ENCODE peak calls at places on chromosomes 4 and X, in seven cellular contexts. Q is foreskin keratinocyte, C is stomach, O is cardiac muscle cell, U is tibial artery, K is hepatocyte, T is DND-41. I is an unnamed sample.
A peak's percentile ranks its signal among the peaks of the same experiment; 100 is the strongest.

GRCh38 chr4:168562021-168562691 is 65.3 kb downstream of the PALLD start:
- DNase-seq in O (no peak), T (no peak), Q (peak; percentile 58), K (no peak), C (no peak), U (no peak), I (no peak)

GRCh38 chr4:142331646-142332045 is 514.5 kb downstream of the INPP4B start:
- DNase-seq in Q (no peak), C (no peak), U (no peak), T (no peak), O (no peak), K (no peak), I (no peak)

GRCh38 chr4:188130355-188130754 is 8.9 kb upstream of the TRIML1 start:
- DNase-seq in T (no peak), U (no peak), Q (no peak), C (no peak), K (no peak), O (no peak), I (no peak)

GRCh38 chrX:132948648-132949260 is 9.7 kb downstream of the HS6ST2 start:
- DNase-seq in K (no peak), O (peak; percentile 64), T (no peak), U (no peak), C (no peak), Q (no peak), I (no peak)

GRCh38 chr4:64271601-64272081 is 137.6 kb downstream of the TECRL start:
- DNase-seq in C (no peak), O (peak; percentile 44), U (no peak), T (no peak), Q (no peak), K (no peak), I (no peak)

GRCh38 chr4:143473334-143474126 is 40.0 kb upstream of the SMARCA5 start:
- DNase-seq in O (no peak), K (no peak), U (no peak), T (no peak), C (no peak), Q (no peak), I (no peak)

GRCh38 chrX:140360284-140360683 is 144.6 kb downstream of the SOX3 start:
- DNase-seq in U (no peak), C (no peak), K (no peak), Q (no peak), T (no peak), O (no peak), I (no peak)

GRCh38 chrX:17474892-17475291 is 99.9 kb downstream of the NHS start:
- DNase-seq in U (no peak), C (no peak), T (no peak), Q (peak; percentile 70), K (no peak), O (no peak), I (no peak)

GRCh38 chr4:150149381-150149780 is 71.1 kb downstream of the DCLK2 start:
- DNase-seq in C (no peak), O (no peak), Q (no peak), U (no peak), T (no peak), K (no peak), I (no peak)

GRCh38 chr4:15194520-15194919 is 192.2 kb downstream of the CPEB2 start:
- DNase-seq in C (no peak), Q (no peak), K (no peak), U (no peak), O (no peak), T (no peak), I (no peak)

GRCh38 chr4:85028910-85029309 is 62.4 kb upstream of the WDFY3 start:
- DNase-seq in O (no peak), U (no peak), K (peak; percentile 12), Q (peak; percentile 3), C (no peak), T (no peak), I (no peak)

GRCh38 chr4:17286737-17287460 is 225.0 kb downstream of the QDPR start:
- DNase-seq in C (no peak), Q (no peak), K (no peak), O (no peak), U (no peak), T (no peak), I (no peak)

GRCh38 chr4:109803924-109804571 is 2.2 kb upstream of the CFI start:
- DNase-seq in K (peak; percentile 60), U (no peak), O (peak; percentile 23), T (peak; percentile 24), Q (peak; percentile 31), C (no peak), I (no peak)

GRCh38 chr4:87657525-87657924 is 7.4 kb downstream of the DMP1 start:
- DNase-seq in T (no peak), C (no peak), K (no peak), O (no peak), Q (peak; percentile 81), U (no peak), I (no peak)

GRCh38 chrX:63275127-63275526 is 76.0 kb downstream of the SPIN4 start:
- DNase-seq in C (no peak), T (peak; percentile 50), Q (no peak), K (peak; percentile 13), U (no peak), O (peak; percentile 24), I (no peak)

GRCh38 chr4:76257824-76258223 is 6.3 kb downstream of the FAM47E start:
- DNase-seq in U (no peak), Q (no peak), C (no peak), K (no peak), O (no peak), T (no peak), I (no peak)
- TF ChIP-seq CTCF in U (no peak), Q (peak; percentile 4), C (no peak), K (no peak), O (no peak), T (no peak), I (peak; percentile 28)

DNA sequence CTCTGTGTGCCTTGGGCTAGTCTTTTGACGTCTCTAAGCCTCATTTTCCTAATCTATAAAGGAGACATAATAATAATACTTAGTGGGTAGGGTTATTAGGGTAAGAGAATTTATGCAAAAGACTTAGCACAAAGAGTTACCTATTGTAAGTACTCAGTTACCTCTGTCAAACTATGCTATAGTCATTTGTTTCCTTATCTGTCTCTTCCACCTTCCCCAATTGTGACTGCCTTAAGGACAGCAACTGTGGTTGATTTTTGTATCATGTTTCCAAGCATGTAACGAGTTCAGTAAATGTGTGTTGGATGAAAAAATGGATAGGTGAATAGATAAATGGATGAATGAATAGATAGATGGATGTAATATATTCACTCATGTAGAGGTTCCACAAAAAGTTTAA is 48.1 kb downstream of the WDR19 start:
- DNase-seq in U (no peak), O (no peak), K (no peak), Q (no peak), C (no peak), T (no peak), I (no peak)
- H3K27ac ChIP-seq in U (no peak overlapping the region), O (no peak overlapping the region), K (no peak overlapping the region), Q (no peak overlapping the region), C (no peak overlapping the region), T (no peak overlapping the region), I (no peak overlapping the region)

GRCh38 chr4:8045909-8046308 is 106.2 kb upstream of the AFAP1 start:
- DNase-seq in T (no peak), Q (no peak), C (no peak), K (no peak), O (no peak), U (no peak), I (no peak)
- H3K27me3 ChIP-seq in T (no peaks in the 10 kb centered on the region), Q (peaks cover 28% of the 10 kb centered on the region), C (no peaks in the 10 kb centered on the region), K (no peaks in the 10 kb centered on the region), O (no peaks in the 10 kb centered on the region), U (no peaks in the 10 kb centered on the region), I (no peaks in the 10 kb centered on the region)

GRCh38 chr4:112636688-112637551 is at the start of the genes LARP7 and ZGRF1:
- DNase-seq in U (peak; percentile 99), K (peak; percentile 99), O (peak; percentile 100), C (peak; percentile 99), Q (peak; percentile 98), T (peak; percentile 98), I (peak; percentile 98)

GRCh38 chr4:112633477-112634235 is 3.1 kb downstream of the ZGRF1 start:
- DNase-seq in U (no peak), C (no peak), T (no peak), Q (peak; percentile 20), K (peak; percentile 28), O (peak; percentile 53), I (no peak)

GRCh38 chr4:112637552-112637866 is 566 bp downstream of the LARP7 start:
- DNase-seq in C (no peak), O (no peak), T (no peak), K (no peak), U (no peak), Q (no peak), I (no peak)
- TF ChIP-seq CTCF in C (no peak), O (no peak), T (no peak), K (no peak), U (no peak), Q (no peak), I (no peak)

GRCh38 chrX:46279214-46279924 is 265.9 kb downstream of the ZNF674 start:
- DNase-seq in C (no peak), K (no peak), O (no peak), U (no peak), Q (no peak), T (peak; percentile 32), I (no peak)

GRCh38 chrX:46279925-46280313 is 265.3 kb downstream of the ZNF674 start:
- DNase-seq in U (no peak), C (no peak), O (no peak), Q (peak; percentile 70), K (no peak), T (no peak), I (no peak)

GRCh38 chrX:46278591-46278990 is 266.6 kb downstream of the ZNF674 start:
- DNase-seq in Q (no peak), U (no peak), O (no peak), T (no peak), K (no peak), C (no peak), I (no peak)
- H3K27ac ChIP-seq in Q (peak overlapping the region; percentile 88), U (no peak overlapping the region), O (no peak overlapping the region), T (no peak overlapping the region), K (no peak overlapping the region), C (no peak overlapping the region), I (no peak overlapping the region)

GRCh38 chr4:140662082-140662869 is 93.5 kb upstream of the UCP1 start:
- DNase-seq in Q (peak; percentile 39), O (no peak), K (no peak), C (no peak), U (no peak), T (no peak), I (no peak)
- H3K27me3 ChIP-seq in Q (no peaks in the 10 kb centered on the region), O (no peaks in the 10 kb centered on the region), K (no peaks in the 10 kb centered on the region), C (no peaks in the 10 kb centered on the region), U (no peaks in the 10 kb centered on the region), T (peaks cover 4% of the 10 kb centered on the region), I (no peaks in the 10 kb centered on the region)

GRCh38 chr4:19304028-19304427 is 947.7 kb upstream of the SLIT2 start:
- DNase-seq in T (no peak), C (no peak), Q (no peak), K (no peak), O (no peak), U (no peak), I (no peak)

DNA sequence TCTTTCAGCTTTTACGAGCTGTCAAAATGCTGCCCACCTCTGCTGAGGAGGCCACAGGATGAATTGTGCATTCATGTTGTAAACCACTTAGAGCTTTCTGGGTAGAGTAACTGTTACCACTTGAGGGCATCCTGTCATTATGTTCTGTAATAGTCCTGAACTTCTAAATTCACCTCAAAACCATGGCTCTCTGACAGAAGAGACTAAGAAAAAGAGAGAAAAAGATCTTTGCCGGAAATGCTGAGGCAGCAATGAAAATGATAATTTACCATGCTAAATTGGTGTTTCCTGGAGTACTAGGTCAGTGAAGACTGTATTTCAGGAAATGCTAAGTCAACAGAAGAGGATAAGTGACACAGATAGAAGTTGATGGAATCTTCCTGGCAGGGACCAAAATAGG is 942.3 kb upstream of the SLIT2 start:
- DNase-seq in U (no peak), K (peak; percentile 18), Q (peak; percentile 46), T (no peak), O (peak; percentile 14), C (no peak), I (no peak)
- TF ChIP-seq CTCF in U (no peak), K (peak; percentile 43), Q (peak; percentile 67), T (peak; percentile 43), O (peak; percentile 50), C (no peak), I (no peak)

I was measured in dorsolateral prefrontal cortex.